ENCODE peak calls at places on chromosomes 13 and 19, in seven cellular contexts. D is HCT116, R is A549, V is GM23338, F is HepG2, Q is Panc1, O is GM12878. C is an unnamed sample.

GRCh38 chr13:96218475-96218874 is 128.6 kb downstream of the HS6ST3 start:
- DNase-seq in O (no peak), V (no peak), D (no peak), Q (no peak), R (no peak), F (no peak), C (no peak)

GRCh38 chr13:92573467-92574057 is 653.0 kb upstream of the GPC6 start:
- DNase-seq in R (peak; percentile 12), D (no peak), O (no peak), V (peak; percentile 84), F (peak; percentile 44), Q (no peak), C (peak; percentile 12)

GRCh38 chr19:4186087-4186993 is 3.9 kb downstream of the ANKRD24 start:
- DNase-seq in D (peak; percentile 61), V (peak; percentile 96), R (peak; percentile 77), O (no peak), F (peak; percentile 67), Q (no peak), C (peak; percentile 85)

GRCh38 chr13:92896842-92897241 is 329.8 kb upstream of the GPC6 start:
- DNase-seq in F (peak; percentile 37), D (no peak), R (peak; percentile 5), V (peak; percentile 67), Q (no peak), O (no peak), C (no peak)

GRCh38 chr13:95533545-95534135 is 18.9 kb upstream of the CLDN10 start:
- DNase-seq in V (peak; percentile 64), D (no peak), R (no peak), F (no peak), Q (no peak), O (no peak), C (no peak)

GRCh38 chr13:46964789-46965527 is 68.1 kb upstream of the HTR2A start:
- DNase-seq in O (no peak), F (no peak), V (no peak), D (no peak), Q (no peak), R (no peak), C (no peak)

GRCh38 chr19:33684550-33685303 is 63.0 kb downstream of the CHST8 start:
- DNase-seq in D (no peak), F (no peak), O (no peak), Q (no peak), R (no peak), V (no peak), C (no peak)

GRCh38 chr13:50292082-50292481 is 276.8 kb downstream of the KCNRG start:
- DNase-seq in O (no peak), V (no peak), R (no peak), F (no peak), D (no peak), Q (no peak), C (no peak)

GRCh38 chr13:50797081-50797480 is 46.4 kb downstream of the DLEU7 start:
- DNase-seq in O (no peak), R (no peak), F (no peak), D (no peak), Q (no peak), V (no peak), C (no peak)

GRCh38 chr13:29577135-29578051 is 18.1 kb downstream of the SLC7A1 start:
- DNase-seq in V (no peak), Q (no peak), R (no peak), D (no peak), O (no peak), F (no peak), C (no peak)

GRCh38 chr13:44768775-44769578 is 192.8 kb upstream of the TSC22D1 start:
- DNase-seq in O (peak; percentile 19), F (no peak), R (no peak), Q (no peak), V (no peak), D (no peak), C (no peak)
- TF ChIP-seq REST in O (no peak), F (no peak), R (no peak), Q (no peak), V (no peak), D (no peak), C (no peak)

DNA sequence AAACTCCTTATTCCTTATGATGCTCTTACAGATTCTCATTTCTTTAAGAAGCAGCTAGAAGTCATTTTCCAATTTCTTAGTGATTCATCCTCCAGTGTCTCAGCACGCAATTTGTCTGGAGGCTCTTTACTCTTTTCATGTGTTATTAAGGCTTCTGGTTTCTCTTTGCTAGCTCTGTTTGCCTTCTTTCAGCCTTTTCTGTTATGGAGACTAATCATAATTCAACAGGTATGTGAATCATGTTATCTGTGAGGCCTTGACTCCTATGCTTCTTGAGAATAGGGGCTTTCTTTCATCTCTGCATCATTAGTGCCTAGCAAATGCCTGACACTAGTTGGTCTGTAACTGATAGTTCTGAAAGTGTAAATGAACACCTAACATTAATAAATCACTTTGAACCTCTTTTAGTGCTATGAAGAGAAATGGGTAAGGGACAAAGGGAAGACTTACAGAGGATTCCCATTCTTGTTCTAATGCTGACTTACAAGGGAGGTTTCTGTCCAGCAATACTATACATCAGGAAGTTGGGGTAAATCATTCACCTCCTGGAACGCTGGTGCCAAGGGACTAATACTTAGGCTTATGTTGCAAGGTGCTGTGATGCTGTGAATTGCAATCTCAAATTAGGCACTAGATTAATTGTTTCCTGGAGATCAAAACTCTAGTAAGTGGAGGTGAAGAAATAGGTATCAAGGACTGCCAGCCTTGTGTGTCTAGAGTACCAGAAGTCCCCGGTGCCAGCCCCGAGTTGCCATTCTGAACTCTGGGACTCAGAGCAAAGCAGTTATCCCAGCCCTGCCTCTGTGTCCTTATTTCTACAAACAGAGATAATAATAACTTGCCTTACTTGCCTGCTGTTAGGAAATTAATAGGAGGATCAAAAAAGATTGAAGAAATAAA is 265.6 kb downstream of the DCLK1 start:
- DNase-seq in D (no peak), R (no peak), V (no peak), Q (no peak), O (no peak), F (no peak), C (no peak)
- TF ChIP-seq REST in D (no peak), R (no peak), V (no peak), Q (no peak), O (no peak), F (no peak), C (no peak)

DNA sequence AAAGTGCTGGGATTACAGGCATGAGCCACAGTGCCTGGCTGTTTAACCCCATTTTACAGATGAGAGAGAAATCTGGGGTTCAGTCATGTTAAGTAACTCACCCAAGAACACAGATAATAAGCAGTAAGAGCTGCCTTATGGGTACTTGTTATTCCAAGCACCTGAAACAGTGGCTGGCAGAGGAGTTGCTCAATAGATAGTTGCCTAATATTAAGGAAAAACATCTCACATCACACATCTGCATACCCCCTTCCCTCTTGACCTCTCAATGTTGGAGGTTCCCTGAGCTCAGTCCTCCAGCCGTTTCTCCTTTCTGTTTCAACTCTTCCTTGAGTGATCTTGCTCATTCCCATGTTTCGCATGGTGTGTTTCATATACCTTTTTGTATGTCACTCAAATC is 401.9 kb downstream of the KLF12 start:
- DNase-seq in R (no peak), O (no peak), D (no peak), Q (no peak), F (no peak), V (no peak), C (no peak)
- TF ChIP-seq REST in R (no peak), O (no peak), D (no peak), Q (no peak), F (no peak), V (no peak), C (no peak)

GRCh38 chr13:27117947-27118346 is 53.7 kb downstream of the USP12 start:
- DNase-seq in F (no peak), R (no peak), D (no peak), O (no peak), Q (no peak), V (no peak), C (no peak)
- TF ChIP-seq REST in F (no peak), R (no peak), D (no peak), O (no peak), Q (no peak), V (no peak), C (no peak)